ENCODE peak calls at places on chromosomes 7 and 10, in ten cellular contexts. L is mesendoderm, Y is IMR-90, I is SJSA1, N is Peyer's patch, F is fibroblast of lung, M is GM23248, B is transverse colon, T is ovary, C is prostate gland. P is an unnamed sample. For H3K4me1, the result is how much of the 10 kb centered on the place peaks cover.

GRCh38 chr10:87593702-87594101 is 66.0 kb upstream of the PAPSS2 start:
- DNase-seq in B (no peak), T (no peak), N (no peak), C (no peak), M (peak), Y (peak), L (no peak), F (no peak), I (no peak), P (no peak)

GRCh38 chr7:104096683-104097082 is 107.2 kb upstream of the RELN start:
- DNase-seq in F (peak), B (no peak), M (peak), L (peak), T (no peak), C (peak), I (no peak), N (no peak), Y (peak), P (no peak)

GRCh38 chr7:3892686-3893085 is 591.6 kb downstream of the SDK1 start:
- DNase-seq in F (no peak), C (no peak), L (no peak), B (no peak), Y (no peak), M (no peak), N (no peak), I (no peak), T (no peak), P (no peak)

GRCh38 chr10:3067045-3067858 is at the start of gene PFKP:
- DNase-seq in L (no peak), B (peak), M (peak), T (peak), N (peak), F (peak), C (peak), I (peak), Y (no peak), P (no peak)

GRCh38 chr10:108566216-108567107 is 1356.8 kb downstream of the XPNPEP1 start:
- DNase-seq in N (no peak), L (no peak), I (no peak), B (no peak), F (no peak), T (no peak), Y (no peak), C (no peak), M (no peak), P (peak)

GRCh38 chr10:70034252-70034651 is 18.4 kb upstream of the MACROH2A2 start:
- DNase-seq in M (no peak), Y (no peak), N (no peak), C (no peak), B (no peak), T (no peak), F (no peak), L (no peak), I (no peak), P (no peak)

GRCh38 chr7:157585113-157585861 is 248.5 kb downstream of the DNAJB6 start:
- DNase-seq in B (no peak), C (no peak), M (no peak), I (no peak), L (no peak), N (no peak), T (no peak), Y (no peak), F (no peak), P (no peak)

GRCh38 chr7:131443496-131443895 is 112.9 kb downstream of the PODXL start:
- DNase-seq in Y (no peak), B (no peak), N (no peak), I (no peak), L (no peak), M (no peak), C (no peak), T (no peak), F (no peak), P (no peak)

GRCh38 chr7:114825423-114825951 is 96.4 kb upstream of the MDFIC start:
- DNase-seq in Y (no peak), C (no peak), I (no peak), N (no peak), F (no peak), L (peak), M (no peak), B (no peak), T (no peak), P (no peak)

GRCh38 chr10:63064706-63065105 is 68.4 kb upstream of the NRBF2 start:
- DNase-seq in Y (no peak), F (peak), M (peak), C (no peak), L (peak), N (no peak), T (no peak), B (no peak), I (no peak), P (no peak)

GRCh38 chr10:70592186-70592735 is 10.3 kb downstream of the PRF1 start:
- DNase-seq in N (no peak), Y (no peak), T (no peak), F (no peak), I (no peak), B (no peak), C (no peak), M (no peak), L (no peak), P (no peak)

GRCh38 chr10:93384006-93384405 is 98.1 kb downstream of the MYOF start:
- DNase-seq in T (no peak), F (no peak), N (no peak), Y (no peak), M (no peak), I (peak), B (no peak), C (peak), L (peak), P (no peak)
- H3K27ac ChIP-seq in T (no peak), F (peak), N (peak), Y (peak), M (peak), I (peak), B (peak), C (no peak), L (no peak), P (no peak)

GRCh38 chr7:74176555-74176954 is 2.4 kb downstream of the EIF4H start:
- DNase-seq in C (no peak), M (no peak), Y (no peak), N (no peak), F (no peak), L (no peak), I (no peak), B (no peak), T (no peak), P (no peak)

GRCh38 chr7:74180866-74181265 is 6.7 kb downstream of the EIF4H start:
- DNase-seq in N (no peak), L (no peak), C (no peak), T (no peak), B (no peak), F (no peak), Y (peak), I (no peak), M (no peak), P (no peak)

GRCh38 chr7:74181821-74182220 is 7.7 kb downstream of the EIF4H start:
- DNase-seq in L (no peak), C (no peak), N (no peak), F (peak), M (no peak), T (no peak), Y (no peak), B (no peak), I (no peak), P (no peak)

GRCh38 chr7:74179935-74180604 is 5.9 kb downstream of the EIF4H start:
- DNase-seq in T (no peak), N (no peak), L (no peak), I (no peak), C (no peak), F (no peak), B (no peak), Y (no peak), M (no peak), P (no peak)

DNA sequence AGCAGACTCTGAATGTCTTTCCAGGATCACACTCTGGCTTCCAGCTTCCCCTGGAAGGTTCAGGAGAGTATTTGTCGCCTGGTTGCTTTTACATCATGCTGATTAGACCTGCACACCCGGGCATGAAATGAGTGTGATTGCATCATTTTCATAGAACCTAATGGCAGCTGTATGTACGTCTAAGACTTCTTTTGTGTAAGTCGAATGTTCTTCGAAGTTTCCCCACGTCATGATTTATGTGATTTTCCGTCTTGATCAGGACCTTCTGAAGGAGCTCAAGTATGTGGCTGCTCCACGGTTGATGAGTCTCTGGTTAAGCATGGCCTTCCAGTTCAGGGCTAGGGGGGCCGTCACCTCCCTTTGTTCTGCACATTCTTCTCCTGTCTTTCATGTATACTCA is 4.5 kb downstream of the EIF4H start:
- DNase-seq in Y (peak), L (no peak), M (peak), N (no peak), I (no peak), C (no peak), F (peak), T (no peak), B (no peak), P (no peak)
- H3K4me1 ChIP-seq in Y (under half), L (under half), M (half or more), N (under half), I (under half), C (under half), F (under half), T (under half), B (half or more), P (under half)

GRCh38 chr10:73774637-73775036 is 7.2 kb upstream of the CHCHD1 start:
- DNase-seq in I (no peak), F (peak), L (peak), C (no peak), T (no peak), N (no peak), B (no peak), Y (peak), M (peak), P (no peak)

GRCh38 chr10:73769396-73769795 is 12.5 kb upstream of the CHCHD1 start:
- DNase-seq in B (no peak), T (no peak), C (no peak), L (no peak), M (no peak), Y (no peak), F (no peak), I (no peak), N (no peak), P (no peak)

GRCh38 chr10:73771722-73772279 is 10.0 kb upstream of the CHCHD1 start:
- DNase-seq in Y (peak), C (peak), N (peak), I (peak), T (peak), F (no peak), L (peak), B (peak), M (peak), P (peak)

GRCh38 chr10:73772280-73773151 is 9.3 kb upstream of the CHCHD1 start:
- DNase-seq in C (peak), Y (peak), M (peak), B (peak), I (peak), N (peak), T (peak), F (peak), L (peak), P (peak)

DNA sequence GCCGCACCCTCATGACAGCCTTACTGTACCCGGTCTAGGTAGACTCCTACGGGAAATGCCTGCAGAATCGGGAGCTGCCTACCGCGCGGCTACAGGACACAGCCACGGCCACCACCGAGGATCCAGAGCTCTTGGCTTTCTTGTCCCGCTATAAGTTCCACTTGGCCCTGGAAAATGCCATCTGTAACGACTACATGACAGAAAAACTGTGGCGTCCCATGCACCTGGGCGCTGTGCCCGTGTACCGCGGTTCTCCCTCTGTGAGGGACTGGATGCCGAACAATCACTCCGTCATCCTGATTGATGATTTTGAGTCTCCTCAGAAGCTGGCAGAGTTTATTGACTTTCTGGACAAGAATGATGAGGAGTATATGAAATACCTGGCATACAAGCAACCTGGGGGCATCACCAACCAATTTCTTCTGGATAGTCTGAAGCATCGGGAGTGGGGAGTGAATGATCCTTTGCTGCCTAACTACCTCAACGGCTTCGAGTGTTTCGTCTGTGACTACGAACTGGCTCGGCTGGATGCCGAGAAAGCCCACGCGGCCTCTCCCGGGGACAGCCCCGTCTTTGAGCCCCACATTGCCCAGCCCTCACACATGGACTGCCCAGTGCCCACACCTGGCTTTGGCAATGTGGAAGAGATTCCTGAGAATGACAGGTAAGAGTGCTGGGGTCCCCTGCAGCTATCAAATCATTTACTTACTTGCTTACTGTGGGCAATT is 8.5 kb upstream of the CHCHD1 start:
- DNase-seq in N (no peak), B (no peak), T (no peak), Y (peak), C (no peak), I (no peak), M (peak), F (no peak), L (no peak), P (no peak)
- H3K27ac ChIP-seq in N (peak), B (peak), T (peak), Y (peak), C (peak), I (peak), M (peak), F (peak), L (no peak), P (peak)

GRCh38 chr10:8350250-8350967 is 295.9 kb downstream of the GATA3 start:
- DNase-seq in M (no peak), T (no peak), F (peak), Y (peak), L (no peak), I (no peak), C (no peak), N (no peak), B (no peak), P (no peak)
- H3K4me1 ChIP-seq in M (under half), T (under half), F (under half), Y (under half), L (under half), I (under half), C (under half), N (under half), B (under half), P (under half)